ENCODE peak calls at places on chromosomes 7 and 10, in seven cellular contexts. I is K562, A is HepG2, X is SK-N-SH, J is HCT116, B is H1, M is GM12878. E is an unnamed sample.
A peak's percentile ranks its signal among the peaks of the same experiment; 100 is the strongest.

GRCh38 chr10:35079267-35079666 is 10.9 kb downstream of the CUL2 start:
- DNase-seq in I (no peak), A (no peak), X (no peak), J (no peak), B (no peak), M (no peak), E (no peak)

GRCh38 chr7:13262929-13263530 is 575.6 kb downstream of the ARL4A start:
- DNase-seq in I (peak; percentile 56), A (peak; percentile 32), X (peak; percentile 5), J (peak; percentile 26), B (no peak), M (no peak), E (peak; percentile 33)

GRCh38 chr10:25177093-25177753 is 2.4 kb downstream of the GPR158 start:
- DNase-seq in I (no peak), A (no peak), X (no peak), J (no peak), B (no peak), M (no peak), E (no peak)

GRCh38 chr7:47516985-47517590 is 64.8 kb downstream of the TNS3 start:
- DNase-seq in I (no peak), A (no peak), X (no peak), J (no peak), B (no peak), M (no peak), E (no peak)

GRCh38 chr10:8360814-8361509 is 306.5 kb downstream of the GATA3 start:
- DNase-seq in I (no peak), A (no peak), X (no peak), J (no peak), B (no peak), M (no peak), E (no peak)

GRCh38 chr7:135771961-135772638 is 23.5 kb upstream of the FAM180A start:
- DNase-seq in I (peak; percentile 30), A (no peak), X (no peak), J (no peak), B (no peak), M (no peak), E (no peak)

GRCh38 chr7:30521532-30521931 is 16.9 kb upstream of the GGCT start:
- DNase-seq in I (peak; percentile 21), A (no peak), X (no peak), J (no peak), B (no peak), M (no peak), E (no peak)

GRCh38 chr10:6737080-6737641 is 157.1 kb upstream of the PRKCQ start:
- DNase-seq in I (no peak), A (no peak), X (no peak), J (peak; percentile 47), B (peak; percentile 54), M (no peak), E (no peak)

GRCh38 chr10:5629789-5630436 is 36.5 kb downstream of the ASB13 start:
- DNase-seq in I (peak; percentile 86), A (peak; percentile 61), X (peak; percentile 84), J (peak; percentile 61), B (peak; percentile 95), M (peak; percentile 25), E (peak; percentile 56)

GRCh38 chr10:36559990-36560389 is 565.4 kb upstream of the ANKRD30A start:
- DNase-seq in I (no peak), A (no peak), X (no peak), J (no peak), B (no peak), M (no peak), E (no peak)

GRCh38 chr10:101351017-101351416 is 2.9 kb upstream of the BTRC start:
- DNase-seq in I (no peak), A (no peak), X (no peak), J (no peak), B (no peak), M (no peak), E (no peak)

GRCh38 chr7:159141159-159141558 is 3.5 kb downstream of the VIPR2 start:
- DNase-seq in I (no peak), A (no peak), X (no peak), J (no peak), B (peak; percentile 48), M (no peak), E (no peak)

GRCh38 chr7:143265017-143265693 is 1.9 kb downstream of the GSTK1 start:
- DNase-seq in I (no peak), A (no peak), X (no peak), J (no peak), B (no peak), M (no peak), E (no peak)

GRCh38 chr10:76397957-76398665 is 966.7 kb downstream of the LRMDA start:
- DNase-seq in I (no peak), A (no peak), X (no peak), J (no peak), B (no peak), M (no peak), E (no peak)

GRCh38 chr7:5420108-5420840 is 3.4 kb downstream of the TNRC18 start:
- DNase-seq in I (no peak), A (no peak), X (peak; percentile 77), J (no peak), B (no peak), M (no peak), E (no peak)

GRCh38 chr7:127838816-127839415 is 186.9 kb downstream of the SND1 start:
- DNase-seq in I (peak; percentile 94), A (no peak), X (no peak), J (no peak), B (no peak), M (no peak), E (no peak)

GRCh38 chr7:24816868-24817267 is 59.6 kb upstream of the GSDME start:
- DNase-seq in I (no peak), A (no peak), X (no peak), J (no peak), B (no peak), M (no peak), E (no peak)

GRCh38 chr7:24817339-24817738 is 60.1 kb upstream of the GSDME start:
- DNase-seq in I (no peak), A (no peak), X (no peak), J (no peak), B (no peak), M (no peak), E (no peak)

DNA sequence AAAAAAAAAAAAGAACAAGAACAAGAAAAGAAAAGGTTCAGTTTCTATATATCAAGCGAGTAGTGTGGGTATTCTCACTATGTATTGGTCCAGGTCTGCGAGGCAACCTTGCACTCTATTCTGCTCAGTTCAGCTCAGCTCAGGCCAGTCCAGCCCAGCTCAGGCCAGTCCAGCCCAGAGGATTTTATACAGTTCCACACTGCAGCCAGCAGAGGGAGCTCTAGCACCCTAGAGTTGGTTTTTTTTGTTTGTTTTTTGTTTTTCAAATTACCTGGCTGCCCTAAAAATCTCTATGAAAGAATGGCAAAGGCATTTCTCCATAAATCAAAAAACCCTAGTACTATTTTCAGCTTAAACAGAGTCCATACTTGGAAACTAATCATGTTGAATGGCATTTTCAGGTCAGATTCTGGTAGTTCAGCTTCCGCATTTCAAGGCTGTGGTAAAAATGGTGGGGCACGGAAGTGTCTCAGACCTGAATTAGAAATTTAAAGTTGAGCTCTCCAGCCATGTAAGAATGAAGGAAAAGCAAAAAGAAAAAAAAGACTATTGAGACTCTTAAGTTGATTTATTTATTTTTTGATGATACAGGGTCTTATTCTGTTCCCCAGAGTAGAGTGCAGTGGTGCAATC is 55.2 kb upstream of the GSDME start:
- DNase-seq in I (peak; percentile 73), A (peak; percentile 46), X (peak; percentile 67), J (no peak), B (peak; percentile 72), M (no peak), E (peak; percentile 35)
- TF ChIP-seq YY1 in I (no peak), A (no peak), X (no peak), J (no peak), B (no peak), M (peak; percentile 27), E (no peak)

DNA sequence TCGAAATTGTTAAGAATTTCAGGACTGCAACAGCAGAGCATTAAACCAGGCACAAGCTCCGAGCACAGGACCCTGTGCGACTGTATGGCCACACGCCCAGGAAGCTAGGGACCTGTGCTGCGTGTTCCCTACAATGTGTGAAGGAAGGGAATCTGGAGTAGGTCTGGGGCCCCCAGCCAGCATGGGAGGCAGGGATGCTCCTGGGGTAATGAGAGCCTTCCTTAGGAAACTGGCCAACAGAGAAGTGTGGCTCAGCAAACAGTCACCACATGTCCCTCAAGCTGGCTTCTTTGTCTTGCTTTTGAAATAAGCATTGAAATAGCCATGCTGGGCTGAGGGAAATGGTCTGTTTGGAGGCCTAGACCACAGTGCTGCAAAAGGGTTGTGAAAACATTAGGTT is 8.2 kb downstream of the BLNK start:
- DNase-seq in I (no peak), A (no peak), X (no peak), J (no peak), B (no peak), M (no peak), E (no peak)
- H3K9ac ChIP-seq in I (no peak overlapping the region), A (no peak overlapping the region), X (no peak overlapping the region), J (no peak overlapping the region), B (no peak overlapping the region), M (no peak overlapping the region), E (no peak overlapping the region)

GRCh38 chr7:96016056-96016455 is 243.7 kb downstream of the DYNC1I1 start:
- DNase-seq in I (no peak), A (no peak), X (no peak), J (no peak), B (no peak), M (no peak), E (no peak)

GRCh38 chr7:96017877-96018276 is 245.5 kb downstream of the DYNC1I1 start:
- DNase-seq in I (no peak), A (no peak), X (no peak), J (no peak), B (no peak), M (no peak), E (no peak)

GRCh38 chr7:96013836-96014235 is 241.5 kb downstream of the DYNC1I1 start:
- DNase-seq in I (no peak), A (no peak), X (no peak), J (no peak), B (no peak), M (no peak), E (no peak)

GRCh38 chr7:96014617-96015016 is 242.3 kb downstream of the DYNC1I1 start:
- DNase-seq in I (no peak), A (no peak), X (peak; percentile 15), J (no peak), B (no peak), M (no peak), E (no peak)

DNA sequence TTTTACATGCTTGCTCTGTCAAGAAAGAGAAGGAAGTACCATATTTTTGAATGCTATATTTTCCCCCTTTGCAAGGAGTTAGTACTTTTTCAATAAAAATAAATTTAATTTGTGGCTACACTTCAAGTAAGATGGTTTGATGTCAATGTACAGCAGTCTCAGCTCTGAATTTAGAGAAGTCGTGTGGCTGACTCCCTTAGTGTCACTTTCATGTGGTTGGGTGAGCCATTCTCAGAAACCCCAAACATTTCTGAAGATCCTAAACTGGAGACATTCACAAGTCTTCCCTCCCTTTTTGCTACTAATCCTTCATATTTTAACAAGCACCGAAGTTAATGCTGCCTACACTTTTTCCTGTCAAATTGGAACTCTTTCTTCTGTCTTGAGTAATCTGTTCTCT is 244.4 kb downstream of the DYNC1I1 start:
- DNase-seq in I (no peak), A (no peak), X (no peak), J (no peak), B (no peak), M (no peak), E (no peak)
- TF ChIP-seq YY1 in I (no peak), A (no peak), X (no peak), J (no peak), B (no peak), M (no peak), E (no peak)

DNA sequence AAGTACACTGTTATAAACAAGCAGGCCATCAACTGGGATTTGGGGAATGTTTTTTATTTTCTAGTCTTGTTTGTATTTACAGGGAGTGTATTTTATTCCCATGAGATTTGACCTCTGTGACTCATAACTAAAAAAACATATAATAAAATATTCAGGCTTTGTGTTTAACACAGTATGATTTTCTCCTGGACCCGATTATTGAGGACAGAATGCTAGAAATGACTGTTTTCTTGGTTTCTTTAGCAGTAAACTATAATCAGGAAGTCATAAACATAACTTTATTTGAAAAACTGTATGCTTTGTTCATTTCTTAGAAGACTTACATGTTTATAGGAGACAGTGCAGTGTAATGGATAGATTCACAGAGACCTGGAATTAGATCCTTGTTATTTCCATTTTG is 2.1 kb downstream of the NHLRC2 start:
- DNase-seq in I (no peak), A (no peak), X (no peak), J (no peak), B (no peak), M (no peak), E (no peak)
- H3K9ac ChIP-seq in I (no peak overlapping the region), A (peak overlapping the region; percentile 97), X (no peak overlapping the region), J (no peak overlapping the region), B (peak overlapping the region; percentile 49), M (peak overlapping the region; percentile 88), E (peak overlapping the region; percentile 42)